ENCODE peak calls at places on chromosomes 4 and X, in eight cellular contexts. Q is SK-N-SH, O is neural progenitor cell, W is hepatocyte, L is PC-3, Z is HCT116, F is GM23338, R is MM.1S. T is an unnamed sample.

GRCh38 chr4:119106036-119107000 is 29.3 kb upstream of the MYOZ2 start:
- DNase-seq in Q (no peak), O (no peak), L (peak), Z (no peak), R (no peak), F (no peak), W (no peak), T (no peak)

GRCh38 chr4:13872145-13872544 is 244.6 kb upstream of the BOD1L1 start:
- DNase-seq in Z (no peak), R (no peak), W (peak), O (no peak), Q (no peak), L (no peak), F (no peak), T (no peak)

GRCh38 chrX:42825201-42825600 is 47.2 kb upstream of the PPP1R2C start:
- DNase-seq in Z (no peak), L (no peak), R (no peak), O (no peak), F (no peak), W (peak), Q (no peak), T (no peak)

GRCh38 chr4:38858097-38858420 is 1.4 kb upstream of the TLR6 start:
- DNase-seq in O (no peak), F (no peak), L (no peak), Q (no peak), W (no peak), Z (no peak), R (no peak), T (no peak)

GRCh38 chrX:53479295-53479694 is 45.1 kb upstream of the HSD17B10 start:
- DNase-seq in L (peak), Z (no peak), W (no peak), O (peak), Q (no peak), R (no peak), F (peak), T (no peak)

GRCh38 chrX:47361538-47362511 is 8.6 kb upstream of the ZNF157 start:
- DNase-seq in Q (peak), R (peak), W (peak), L (peak), O (peak), F (peak), Z (peak), T (peak)

GRCh38 chrX:68989456-68989855 is 160.6 kb downstream of the EFNB1 start:
- DNase-seq in F (no peak), L (no peak), Z (no peak), O (no peak), R (no peak), W (no peak), Q (no peak), T (no peak)

GRCh38 chr4:76526585-76526990 is 91.6 kb downstream of the SHROOM3 start:
- DNase-seq in Z (no peak), Q (no peak), W (peak), F (no peak), O (peak), R (no peak), L (peak), T (no peak)

GRCh38 chrX:42020225-42020624 is 96.9 kb upstream of the CASK start:
- DNase-seq in W (no peak), Z (no peak), R (peak), L (no peak), Q (no peak), F (no peak), O (no peak), T (no peak)

GRCh38 chr4:169745291-169745690 is 12.5 kb downstream of the HPF1 start:
- DNase-seq in Z (no peak), R (no peak), O (no peak), W (no peak), Q (no peak), L (peak), F (no peak), T (no peak)

GRCh38 chr4:6345096-6345830 is 75.6 kb downstream of the WFS1 start:
- DNase-seq in O (no peak), L (no peak), W (no peak), Q (no peak), Z (no peak), F (peak), R (no peak), T (no peak)

GRCh38 chrX:153460826-153461225 is 9.6 kb downstream of the HAUS7 start:
- DNase-seq in Z (no peak), O (peak), R (peak), Q (peak), W (peak), L (peak), F (peak), T (peak)

GRCh38 chr4:83974111-83974789 is 438.3 kb downstream of the GPAT3 start:
- DNase-seq in R (no peak), F (no peak), L (peak), W (no peak), O (no peak), Z (no peak), Q (no peak), T (no peak)

GRCh38 chrX:136856050-136856449 is 24.5 kb downstream of the RBMX start:
- DNase-seq in F (no peak), W (no peak), L (no peak), O (no peak), Z (no peak), R (no peak), Q (no peak), T (no peak)

GRCh38 chrX:13377537-13377936 is 57.7 kb upstream of the ATXN3L start:
- DNase-seq in F (no peak), R (no peak), W (peak), L (no peak), O (no peak), Q (peak), Z (no peak), T (no peak)

GRCh38 chrX:107766470-107767140 is 9.0 kb downstream of the TSC22D3 start:
- DNase-seq in R (no peak), L (peak), F (no peak), Q (no peak), Z (no peak), O (no peak), W (peak), T (no peak)

GRCh38 chr4:38281416-38282071 is 321.3 kb downstream of the PTTG2 start:
- DNase-seq in O (no peak), Q (no peak), R (no peak), L (peak), Z (no peak), W (no peak), F (no peak), T (no peak)

GRCh38 chrX:9489234-9489633 is 24.4 kb downstream of the TBL1X start:
- DNase-seq in Q (no peak), W (no peak), L (no peak), Z (no peak), F (no peak), O (no peak), R (no peak), T (no peak)

GRCh38 chr4:26619784-26620183 is 35.9 kb downstream of the TBC1D19 start:
- DNase-seq in O (no peak), W (no peak), F (no peak), Z (no peak), Q (no peak), R (no peak), L (peak), T (no peak)

GRCh38 chr4:124955476-124955875 is 242.9 kb upstream of the ANKRD50 start:
- DNase-seq in Z (no peak), Q (no peak), F (no peak), R (no peak), O (no peak), W (no peak), L (no peak), T (no peak)

GRCh38 chr4:118968813-118969212 is 80.2 kb downstream of the SYNPO2 start:
- DNase-seq in W (no peak), F (no peak), R (no peak), Q (no peak), Z (no peak), L (no peak), O (no peak), T (no peak)

GRCh38 chrX:40012800-40013682 is 84.7 kb downstream of the BCOR start:
- DNase-seq in L (peak), Z (no peak), R (peak), O (peak), W (peak), F (peak), Q (no peak), T (peak)

GRCh38 chr4:3660928-3661515 is 105.2 kb upstream of the ADRA2C start:
- DNase-seq in W (no peak), Z (no peak), Q (no peak), L (no peak), R (no peak), F (no peak), O (no peak), T (peak)

GRCh38 chr4:141686146-141686775 is 49.9 kb downstream of the IL15 start:
- DNase-seq in R (no peak), F (no peak), L (peak), W (no peak), Q (no peak), Z (peak), O (no peak), T (no peak)

GRCh38 chr4:24594887-24595286 is 10.5 kb upstream of the DHX15 start:
- DNase-seq in Q (no peak), O (no peak), L (peak), Z (no peak), W (peak), R (no peak), F (no peak), T (no peak)

GRCh38 chrX:124383367-124383766 is 37.0 kb downstream of the SH2D1A start:
- DNase-seq in W (no peak), O (no peak), Q (no peak), F (no peak), R (no peak), L (peak), Z (no peak), T (no peak)

GRCh38 chr4:135249006-135249405 is 1047.4 kb upstream of the PABPC4L start:
- DNase-seq in F (peak), L (no peak), Z (no peak), R (no peak), W (no peak), Q (no peak), O (peak), T (no peak)

GRCh38 chr4:150367326-150367725 is 214.6 kb upstream of the MAB21L2 start:
- DNase-seq in W (no peak), O (peak), F (peak), L (no peak), R (no peak), Z (no peak), Q (no peak), T (no peak)

GRCh38 chrX:1433646-1434357 is 18.9 kb downstream of the ASMTL start:
- DNase-seq in R (no peak), F (no peak), L (no peak), Q (no peak), Z (no peak), W (no peak), O (no peak), T (no peak)

GRCh38 chr4:79651516-79651915 is 243.5 kb upstream of the GK2 start:
- DNase-seq in O (no peak), F (peak), Z (no peak), Q (no peak), W (no peak), R (no peak), L (no peak), T (no peak)

GRCh38 chrX:283115-283845 is 2.1 kb downstream of the PLCXD1 start:
- DNase-seq in W (peak), Q (peak), Z (peak), F (peak), L (peak), O (peak), R (peak), T (peak)

GRCh38 chr4:7828926-7829325 is 110.7 kb downstream of the AFAP1 start:
- DNase-seq in F (no peak), Z (no peak), L (no peak), O (no peak), W (no peak), Q (no peak), R (no peak), T (no peak)

GRCh38 chr4:112082954-112083586 is 62.2 kb upstream of the FAM241A start:
- DNase-seq in R (no peak), F (no peak), L (peak), O (no peak), Z (peak), Q (no peak), W (peak), T (no peak)

GRCh38 chrX:18291006-18291545 is 63.4 kb downstream of the SCML2 start:
- DNase-seq in Q (no peak), R (no peak), Z (no peak), F (no peak), O (no peak), W (no peak), L (no peak), T (no peak)

GRCh38 chrX:42362219-42362618 is 415.7 kb downstream of the PPP1R2C start:
- DNase-seq in Q (no peak), O (no peak), L (no peak), F (no peak), R (no peak), W (no peak), Z (no peak), T (no peak)

GRCh38 chr4:16505726-16506125 is 279.5 kb upstream of the TAPT1 start:
- DNase-seq in Q (peak), O (peak), Z (no peak), R (no peak), W (peak), F (peak), L (peak), T (no peak)

GRCh38 chrX:46788902-46789301 is 30.0 kb upstream of the SLC9A7 start:
- DNase-seq in L (no peak), R (no peak), Q (no peak), O (peak), F (peak), Z (no peak), W (no peak), T (no peak)

GRCh38 chr4:25238052-25238451 is 4.2 kb downstream of the PI4K2B start:
- DNase-seq in W (no peak), Z (no peak), L (no peak), F (no peak), Q (no peak), O (no peak), R (no peak), T (no peak)

GRCh38 chr4:99117876-99118693 is 26.0 kb downstream of the ADH4 start:
- DNase-seq in L (peak), Z (no peak), R (peak), Q (peak), O (no peak), F (peak), W (peak), T (peak)
- TF ChIP-seq CTCF in L (peak), Z (peak), R (peak), Q (peak), O (peak), F (peak), W (peak), T (peak)

DNA sequence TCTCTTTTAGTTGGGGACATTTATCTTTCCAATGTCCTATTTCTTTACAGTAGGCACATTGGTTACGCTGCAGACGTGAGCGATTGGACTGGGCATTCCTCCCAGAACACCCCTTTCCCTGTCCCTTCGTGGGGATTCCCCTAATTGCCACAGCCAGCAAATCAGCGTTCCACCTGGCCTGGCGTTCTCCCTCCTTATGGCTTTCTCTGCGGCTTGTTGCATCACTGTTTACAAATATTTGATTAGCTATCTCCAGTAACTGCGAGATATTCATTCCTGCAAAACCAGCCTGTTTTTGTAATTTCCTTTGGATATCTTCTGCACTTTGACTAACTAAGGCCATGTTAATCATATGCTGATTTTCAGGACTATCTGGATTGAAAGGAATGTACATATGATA is 202.5 kb upstream of the KLF8 start:
- DNase-seq in O (no peak), R (no peak), L (no peak), W (no peak), F (no peak), Z (no peak), Q (no peak), T (no peak)
- TF ChIP-seq EZH2phosphoT487 in O (no peak), R (no peak), L (no peak), W (no peak), F (no peak), Z (no peak), Q (no peak), T (no peak)

GRCh38 chr4:44791842-44792241 is 65.5 kb upstream of the GNPDA2 start:
- DNase-seq in Q (no peak), F (peak), O (no peak), R (no peak), Z (no peak), W (peak), L (no peak), T (no peak)
- H2AFZ ChIP-seq in Q (no peak), F (no peak), O (no peak), R (no peak), Z (no peak), W (no peak), L (no peak), T (no peak)

GRCh38 chr4:184268574-184269160 is 51.0 kb upstream of the ENPP6 start:
- DNase-seq in F (no peak), L (no peak), Q (no peak), R (peak), W (no peak), Z (no peak), O (no peak), T (peak)
- TF ChIP-seq CTCF in F (no peak), L (no peak), Q (no peak), R (peak), W (no peak), Z (no peak), O (no peak), T (peak)

GRCh38 chrX:140190441-140191108 is 225.3 kb upstream of the CXorf66 start:
- DNase-seq in W (no peak), Z (no peak), F (no peak), O (no peak), L (no peak), Q (no peak), R (no peak), T (no peak)
- TF ChIP-seq EZH2phosphoT487 in W (no peak), Z (no peak), F (no peak), O (no peak), L (no peak), Q (no peak), R (no peak), T (no peak)

GRCh38 chrX:131802836-131803626 is 220.1 kb upstream of the STK26 start:
- DNase-seq in O (no peak), L (peak), Z (no peak), R (peak), F (peak), Q (peak), W (no peak), T (peak)
- H2AFZ ChIP-seq in O (no peak), L (peak), Z (no peak), R (peak), F (no peak), Q (no peak), W (no peak), T (no peak)

GRCh38 chr4:53510316-53510715 is 81.0 kb downstream of the LNX1 start:
- DNase-seq in L (no peak), F (no peak), O (no peak), Z (no peak), R (no peak), W (no peak), Q (no peak), T (no peak)

GRCh38 chr4:53508446-53508845 is 82.8 kb downstream of the LNX1 start:
- DNase-seq in L (peak), F (no peak), Q (no peak), R (no peak), O (no peak), W (no peak), Z (no peak), T (no peak)

GRCh38 chr4:53507058-53507457 is 84.2 kb downstream of the LNX1 start:
- DNase-seq in F (no peak), O (no peak), Q (no peak), W (no peak), R (no peak), Z (no peak), L (no peak), T (no peak)

GRCh38 chr4:53507671-53508286 is 83.5 kb downstream of the LNX1 start:
- DNase-seq in Z (no peak), Q (no peak), O (no peak), L (no peak), F (no peak), R (no peak), W (no peak), T (no peak)

GRCh38 chr4:53505947-53506346 is 85.3 kb downstream of the LNX1 start:
- DNase-seq in L (peak), O (no peak), W (no peak), Z (no peak), F (peak), Q (no peak), R (no peak), T (no peak)
- TF ChIP-seq CTCF in L (peak), O (no peak), W (no peak), Z (peak), F (peak), Q (peak), R (no peak), T (peak)

GRCh38 chrX:110003167-110004156 is 548 bp downstream of the TMEM164 start:
- DNase-seq in O (no peak), Z (no peak), F (peak), Q (peak), W (no peak), R (peak), L (no peak), T (no peak)

GRCh38 chrX:110000854-110001701 is 1.8 kb upstream of the TMEM164 start:
- DNase-seq in R (no peak), O (no peak), Z (no peak), F (no peak), L (no peak), W (no peak), Q (no peak), T (no peak)

GRCh38 chrX:110000000-110000399 is 2.9 kb upstream of the TMEM164 start:
- DNase-seq in Q (no peak), Z (no peak), L (no peak), F (no peak), R (no peak), O (no peak), W (no peak), T (no peak)

GRCh38 chrX:110002300-110003166 is at the start of gene TMEM164:
- DNase-seq in O (peak), Z (peak), L (peak), Q (peak), F (peak), R (peak), W (peak), T (peak)

DNA sequence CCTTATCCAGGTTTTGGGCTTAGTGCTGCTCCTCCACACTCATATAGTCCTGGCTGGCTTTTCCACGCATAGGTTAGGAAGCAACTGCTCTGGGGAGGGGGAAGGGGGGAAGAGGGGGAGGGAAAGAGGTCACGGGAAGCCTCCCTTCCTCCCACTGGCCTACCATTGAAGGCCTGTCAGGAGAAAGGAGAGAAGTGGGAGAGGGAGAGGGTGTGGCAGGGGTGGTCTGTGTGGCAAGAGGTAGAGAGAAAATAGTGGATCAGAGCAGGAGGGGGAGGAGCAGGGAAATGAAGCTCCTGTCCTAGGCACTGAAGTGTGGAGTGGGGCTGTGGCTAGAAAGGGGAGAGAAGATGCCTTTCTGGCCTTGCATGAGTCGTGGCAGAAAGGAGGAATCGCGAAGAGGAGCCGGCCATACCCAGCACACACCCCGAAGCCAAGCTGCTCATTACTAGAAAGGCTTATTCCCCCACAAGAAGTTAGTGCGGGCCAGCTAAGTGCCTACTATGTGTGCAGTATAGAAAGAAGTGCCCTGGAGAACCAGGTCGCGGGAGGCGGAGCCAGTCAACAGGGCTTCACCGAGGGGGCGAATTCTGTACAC is 1.1 kb upstream of the TMEM164 start:
- DNase-seq in W (no peak), O (no peak), R (no peak), Q (no peak), F (no peak), Z (no peak), L (no peak), T (no peak)
- TF ChIP-seq EZH2phosphoT487 in W (no peak), O (no peak), R (no peak), Q (no peak), F (no peak), Z (no peak), L (no peak), T (no peak)